ENCODE peak calls at places on chromosomes 6 and 20, in ten cellular contexts. M is heart left ventricle; E is stimulated activated memory B cell treated with anti-CD40 and anti-IgM and Interleukin-4, amounts not matched to agents 10 μg/mL and 1 μg/mL and 100 μg/mL, for 72 hours; C is foreskin keratinocyte; D is natural killer cell; X is stimulated activated naive CD8-positive, alpha-beta T cell treated with anti-CD3 and anti-CD28 coated beads, Interleukin-15, Interleukin-2, amounts not matched to agents 100 U/mL and 50 U/mL, for 24 hours; K is lung; B is SK-N-SH treated with all-trans-retinoic acid at 6 μM for 48 hours; V is HepG2; Z is naive thymus-derived CD8-positive, alpha-beta T cell. P is an unnamed sample.

GRCh38 chr6:12113190-12113578 is 101.1 kb downstream of the HIVEP1 start:
- ATAC-seq in B (peak), E (peak), V (no peak), D (no peak), C (peak), X (peak), K (no peak), Z (no peak), M (no peak), P (no peak)

GRCh38 chr20:8095648-8096572 is 36.2 kb upstream of the PLCB1 start:
- ATAC-seq in M (no peak), Z (no peak), B (peak), X (no peak), C (no peak), E (no peak), D (no peak), V (no peak), K (no peak), P (no peak)

GRCh38 chr20:32526561-32526960 is 58.6 kb downstream of the NOL4L start:
- ATAC-seq in Z (no peak), M (no peak), V (no peak), D (no peak), K (no peak), E (peak), C (no peak), B (no peak), X (peak), P (no peak)

GRCh38 chr6:71473908-71474307 is 185.3 kb downstream of the OGFRL1 start:
- ATAC-seq in X (no peak), M (peak), E (no peak), B (peak), K (peak), C (peak), D (no peak), V (no peak), Z (no peak), P (peak)

GRCh38 chr6:154861825-154862224 is 128.6 kb downstream of the SCAF8 start:
- ATAC-seq in D (no peak), M (no peak), C (no peak), K (no peak), X (no peak), E (no peak), V (no peak), Z (no peak), B (no peak), P (no peak)

GRCh38 chr6:25792016-25792415 is 37.5 kb downstream of the SLC17A4 start:
- ATAC-seq in X (no peak), V (no peak), D (no peak), E (no peak), M (no peak), Z (no peak), C (no peak), B (no peak), K (no peak), P (no peak)

GRCh38 chr20:25140968-25141367 is 54.5 kb upstream of the ENTPD6 start:
- ATAC-seq in B (no peak), X (no peak), K (no peak), C (no peak), V (no peak), E (no peak), M (no peak), D (no peak), Z (no peak), P (no peak)

GRCh38 chr6:33744895-33745546 is 1.7 kb downstream of the IP6K3 start:
- ATAC-seq in D (no peak), X (no peak), V (peak), C (no peak), M (peak), Z (peak), B (no peak), K (no peak), E (no peak), P (no peak)